ENCODE peak calls at places on chromosomes 5 and 9, in four cellular contexts. T is kidney, I is upper lobe of left lung, S is thyroid gland. M is an unnamed sample. For H3K4me1, the result is how much of the 10 kb centered on the place peaks cover.

GRCh38 chr9:126304946-126305370 is 21.7 kb upstream of the MVB12B start:
- DNase-seq in I (no peak), S (no peak), T (no peak), M (no peak)

GRCh38 chr5:65126670-65127069 is 355.1 kb downstream of the ADAMTS6 start:
- DNase-seq in S (no peak), T (no peak), I (no peak), M (no peak)

GRCh38 chr9:128899566-128900322 is 17.8 kb downstream of the LRRC8A start:
- DNase-seq in T (no peak), I (no peak), S (no peak), M (no peak)

GRCh38 chr9:98708933-98709911 is at the start of gene GABBR2:
- DNase-seq in S (peak), T (no peak), I (peak), M (no peak)

GRCh38 chr5:14281746-14282181 is 138.6 kb downstream of the TRIO start:
- DNase-seq in T (no peak), I (no peak), S (no peak), M (no peak)

GRCh38 chr9:123996731-123997421 is 14.7 kb upstream of the LHX2 start:
- DNase-seq in I (peak), S (peak), T (peak), M (no peak)

GRCh38 chr5:134784241-134784920 is 25.8 kb downstream of the DDX46 start:
- DNase-seq in T (no peak), S (no peak), I (no peak), M (no peak)

GRCh38 chr9:122322553-122322952 is 48.3 kb upstream of the PTGS1 start:
- DNase-seq in S (no peak), T (no peak), I (no peak), M (no peak)

GRCh38 chr5:85000671-85001070 is 616.0 kb upstream of the EDIL3 start:
- DNase-seq in I (no peak), T (no peak), S (no peak), M (no peak)

GRCh38 chr9:136085815-136086212 is 9.3 kb downstream of the NACC2 start:
- DNase-seq in S (peak), I (peak), T (peak), M (peak)

GRCh38 chr9:76292246-76292645 is 102.0 kb downstream of the RFK start:
- DNase-seq in T (no peak), I (no peak), S (no peak), M (no peak)

GRCh38 chr9:132200706-132201105 is 38.8 kb downstream of the NTNG2 start:
- DNase-seq in T (no peak), S (no peak), I (no peak), M (no peak)

GRCh38 chr9:20391208-20391607 is 231.1 kb downstream of the MLLT3 start:
- DNase-seq in S (no peak), T (no peak), I (no peak), M (no peak)
- H3K4me1 ChIP-seq in S (under half), T (under half), I (under half), M (under half)

GRCh38 chr5:143806568-143806967 is 5.4 kb upstream of the HMHB1 start:
- DNase-seq in S (peak), I (no peak), T (no peak), M (no peak)
- H3K4me3 ChIP-seq in S (no peak), I (no peak), T (no peak), M (no peak)

DNA sequence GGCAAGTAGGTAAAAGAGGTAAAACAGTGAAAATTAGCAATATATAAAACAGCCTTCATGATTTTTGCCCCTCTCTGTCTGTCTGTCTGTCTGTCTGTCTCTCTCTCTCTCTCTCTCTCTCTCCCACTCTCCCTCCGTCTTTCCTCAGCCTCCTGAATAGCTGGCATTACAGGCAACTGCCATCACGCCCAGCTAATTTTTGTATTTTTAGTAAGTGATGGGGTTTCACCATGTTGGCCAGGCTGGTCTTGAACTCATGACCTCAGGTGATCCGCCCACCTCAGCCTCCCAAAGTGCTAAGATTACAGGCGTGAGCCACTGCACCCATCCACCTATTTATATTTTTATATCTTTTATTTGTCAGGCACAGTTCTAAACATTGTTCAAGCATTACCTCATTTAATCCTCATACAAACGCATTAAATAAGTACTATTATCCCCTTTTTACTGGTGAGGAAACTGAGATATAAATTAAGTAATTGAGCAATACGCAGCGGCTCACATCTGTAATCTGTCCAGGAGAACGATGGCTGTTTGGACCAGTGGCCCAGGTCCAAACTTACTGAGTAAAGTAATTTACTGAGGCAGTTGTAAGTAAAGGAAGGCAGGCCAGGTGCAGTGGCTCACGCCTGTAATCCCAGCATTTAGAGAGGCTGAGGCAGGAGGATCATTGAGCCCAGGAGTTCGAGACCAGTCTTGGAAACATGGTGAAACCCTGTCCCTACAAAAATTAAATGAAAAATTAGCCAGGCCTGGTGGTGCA is 60.9 kb downstream of the UBE2R2 start:
- DNase-seq in S (no peak), T (no peak), I (no peak), M (no peak)
- H3K4me1 ChIP-seq in S (under half), T (under half), I (under half), M (under half)

GRCh38 chr5:37492778-37493555 is 113.8 kb downstream of the WDR70 start:
- DNase-seq in S (no peak), T (no peak), I (no peak), M (no peak)

GRCh38 chr5:37495210-37495609 is 116.1 kb downstream of the WDR70 start:
- DNase-seq in S (no peak), T (no peak), I (no peak), M (no peak)

GRCh38 chr5:37490931-37491330 is 111.8 kb downstream of the WDR70 start:
- DNase-seq in S (no peak), I (no peak), T (no peak), M (no peak)

GRCh38 chr5:37494756-37495155 is 115.6 kb downstream of the WDR70 start:
- DNase-seq in S (no peak), I (no peak), T (no peak), M (no peak)

GRCh38 chr5:37490411-37490810 is 111.3 kb downstream of the WDR70 start:
- DNase-seq in I (peak), S (no peak), T (no peak), M (no peak)
- H3K4me3 ChIP-seq in I (no peak), S (no peak), T (no peak), M (no peak)

GRCh38 chr5:57445715-57446037 is 36.9 kb downstream of the ACTBL2 start:
- DNase-seq in S (no peak), I (no peak), T (no peak), M (no peak)
- H3K4me1 ChIP-seq in S (under half), I (under half), T (under half), M (under half)

DNA sequence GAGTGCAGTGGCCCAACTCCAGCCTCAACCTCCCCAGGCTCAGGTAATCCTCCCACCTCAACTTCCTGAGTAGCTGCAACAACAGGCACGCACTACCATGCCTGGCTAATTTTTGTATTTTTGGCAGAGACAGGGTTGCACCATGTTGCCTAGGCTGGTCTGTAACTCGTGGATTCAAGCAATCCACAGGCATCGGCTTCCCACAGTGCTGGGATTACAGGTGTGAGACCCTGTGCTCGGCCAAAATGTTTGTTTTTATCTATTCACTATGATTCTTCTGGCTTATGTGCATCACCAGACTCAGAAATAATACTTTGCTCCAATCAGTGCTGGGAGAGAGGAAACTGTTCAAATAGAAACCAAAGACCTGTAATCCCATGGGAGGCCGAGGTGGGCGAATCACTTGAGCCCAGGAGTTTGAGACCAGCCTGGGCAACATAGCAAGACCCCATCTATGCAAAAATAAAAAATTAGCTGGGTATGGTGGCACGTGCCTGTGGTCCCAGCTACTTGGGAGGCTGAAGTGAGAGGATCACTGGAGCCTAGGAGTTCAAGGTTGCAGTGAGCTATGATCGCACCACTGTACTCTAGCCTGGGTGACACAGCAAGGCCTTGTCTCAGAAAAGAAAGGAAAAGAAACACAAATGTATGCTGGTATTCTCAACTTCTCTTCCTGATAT is 4.4 kb downstream of the PIP5K1B start:
- DNase-seq in I (no peak), S (no peak), T (no peak), M (no peak)
- H3K4me3 ChIP-seq in I (no peak), S (no peak), T (no peak), M (no peak)

GRCh38 chr5:91125916-91126315 is 257.2 kb downstream of the ARRDC3 start:
- DNase-seq in I (no peak), S (no peak), T (no peak), M (no peak)
- H3K4me1 ChIP-seq in I (half or more), S (half or more), T (under half), M (under half)

M was measured in lower lobe of right lung.